ENCODE peak calls at places on chromosomes 7 and 10, in six cellular contexts. One of them, this sample, is unnamed.

GRCh38 chr10:119479048-119479394 is 63.5 kb downstream of the RGS10 start:
- DNase-seq in cardiac muscle cell: peak; percentile 10
- DNase-seq in pancreas: no peak
- DNase-seq in HCT116: no peak
- DNase-seq in ovary: no peak
- DNase-seq in heart left ventricle: no peak
- DNase-seq in this sample: no peak

GRCh38 chr7:55065511-55066229 is 46.9 kb downstream of the EGFR start:
- DNase-seq in pancreas: no peak
- DNase-seq in HCT116: peak; percentile 83
- DNase-seq in heart left ventricle: no peak
- DNase-seq in cardiac muscle cell: peak; percentile 84
- DNase-seq in ovary: no peak
- DNase-seq in this sample: no peak

GRCh38 chr10:124005991-124006392 is 87.4 kb downstream of the CHST15 start:
- DNase-seq in cardiac muscle cell: no peak
- DNase-seq in pancreas: no peak
- DNase-seq in HCT116: no peak
- DNase-seq in heart left ventricle: no peak
- DNase-seq in ovary: peak; percentile 25
- DNase-seq in this sample: no peak

GRCh38 chr10:11698691-11699545 is 43.3 kb upstream of the ECHDC3 start:
- DNase-seq in pancreas: no peak
- DNase-seq in heart left ventricle: no peak
- DNase-seq in HCT116: no peak
- DNase-seq in cardiac muscle cell: no peak
- DNase-seq in ovary: no peak
- DNase-seq in this sample: no peak

GRCh38 chr7:50197547-50197946 is 104.5 kb upstream of the ZPBP start:
- DNase-seq in cardiac muscle cell: no peak
- DNase-seq in pancreas: no peak
- DNase-seq in heart left ventricle: no peak
- DNase-seq in ovary: no peak
- DNase-seq in HCT116: peak; percentile 68
- DNase-seq in this sample: no peak

GRCh38 chr10:29681700-29682444 is 47.1 kb upstream of the SVIL start:
- DNase-seq in ovary: no peak
- DNase-seq in heart left ventricle: peak; percentile 36
- DNase-seq in pancreas: no peak
- DNase-seq in cardiac muscle cell: no peak
- DNase-seq in HCT116: no peak
- DNase-seq in this sample: no peak

GRCh38 chr10:5477948-5478693 is 21.2 kb downstream of the CALML5 start:
- DNase-seq in HCT116: no peak
- DNase-seq in heart left ventricle: no peak
- DNase-seq in pancreas: no peak
- DNase-seq in cardiac muscle cell: no peak
- DNase-seq in ovary: no peak
- DNase-seq in this sample: no peak

GRCh38 chr10:126481181-126481580 is 92.9 kb upstream of the ADAM12 start:
- DNase-seq in ovary: no peak
- DNase-seq in heart left ventricle: no peak
- DNase-seq in HCT116: no peak
- DNase-seq in cardiac muscle cell: no peak
- DNase-seq in pancreas: no peak
- DNase-seq in this sample: no peak

GRCh38 chr10:11424456-11425287 is 186.8 kb downstream of the USP6NL start:
- DNase-seq in cardiac muscle cell: peak; percentile 69
- DNase-seq in ovary: peak; percentile 52
- DNase-seq in pancreas: peak; percentile 74
- DNase-seq in heart left ventricle: no peak
- DNase-seq in HCT116: peak; percentile 41
- DNase-seq in this sample: peak; percentile 42

GRCh38 chr7:127885843-127886242 is 145.4 kb downstream of the LRRC4 start:
- DNase-seq in heart left ventricle: peak; percentile 43
- DNase-seq in HCT116: no peak
- DNase-seq in ovary: no peak
- DNase-seq in pancreas: no peak
- DNase-seq in cardiac muscle cell: peak; percentile 71
- DNase-seq in this sample: peak; percentile 20

GRCh38 chr10:90592903-90593302 is 264.9 kb downstream of the HTR7 start:
- DNase-seq in cardiac muscle cell: peak; percentile 94
- DNase-seq in ovary: peak; percentile 9
- DNase-seq in HCT116: peak; percentile 68
- DNase-seq in pancreas: no peak
- DNase-seq in heart left ventricle: peak; percentile 27
- DNase-seq in this sample: peak; percentile 24

GRCh38 chr10:63467833-63468232 is 2.1 kb upstream of the JMJD1C start:
- DNase-seq in HCT116: no peak
- DNase-seq in pancreas: no peak
- DNase-seq in cardiac muscle cell: peak; percentile 29
- DNase-seq in ovary: no peak
- DNase-seq in heart left ventricle: no peak
- DNase-seq in this sample: no peak

GRCh38 chr10:46539596-46540411 is 16.7 kb downstream of the GPRIN2 start:
- DNase-seq in cardiac muscle cell: peak; percentile 62
- DNase-seq in HCT116: no peak
- DNase-seq in heart left ventricle: no peak
- DNase-seq in pancreas: peak; percentile 54
- DNase-seq in ovary: no peak
- DNase-seq in this sample: no peak

GRCh38 chr10:98097611-98098010 is 36.8 kb upstream of the R3HCC1L start:
- DNase-seq in pancreas: no peak
- DNase-seq in ovary: no peak
- DNase-seq in cardiac muscle cell: no peak
- DNase-seq in heart left ventricle: no peak
- DNase-seq in HCT116: no peak
- DNase-seq in this sample: no peak

GRCh38 chr10:71694567-71694968 is 25.0 kb downstream of the C10orf105 start:
- DNase-seq in heart left ventricle: peak; percentile 66
- DNase-seq in cardiac muscle cell: no peak
- DNase-seq in ovary: no peak
- DNase-seq in HCT116: no peak
- DNase-seq in pancreas: no peak
- DNase-seq in this sample: peak; percentile 64

GRCh38 chr7:34991938-34992840 is 45.1 kb downstream of the DPY19L1 start:
- DNase-seq in ovary: no peak
- DNase-seq in heart left ventricle: no peak
- DNase-seq in HCT116: peak; percentile 39
- DNase-seq in pancreas: no peak
- DNase-seq in cardiac muscle cell: peak; percentile 79
- DNase-seq in this sample: no peak

GRCh38 chr7:70047891-70048448 is 449.7 kb downstream of the AUTS2 start:
- DNase-seq in heart left ventricle: no peak
- DNase-seq in ovary: no peak
- DNase-seq in HCT116: no peak
- DNase-seq in pancreas: no peak
- DNase-seq in cardiac muscle cell: peak; percentile 46
- DNase-seq in this sample: no peak

GRCh38 chr7:108289852-108290251 is 159.7 kb upstream of the LAMB4 start:
- DNase-seq in HCT116: no peak
- DNase-seq in heart left ventricle: no peak
- DNase-seq in pancreas: no peak
- DNase-seq in ovary: no peak
- DNase-seq in cardiac muscle cell: no peak
- DNase-seq in this sample: no peak

GRCh38 chr7:9149499-9150082 is 716.2 kb downstream of the NXPH1 start:
- DNase-seq in cardiac muscle cell: no peak
- DNase-seq in HCT116: no peak
- DNase-seq in heart left ventricle: no peak
- DNase-seq in pancreas: no peak
- DNase-seq in ovary: no peak
- DNase-seq in this sample: no peak

GRCh38 chr10:120131183-120131582 is 238.7 kb downstream of the SEC23IP start:
- DNase-seq in HCT116: no peak
- DNase-seq in cardiac muscle cell: peak; percentile 1
- DNase-seq in heart left ventricle: no peak
- DNase-seq in pancreas: no peak
- DNase-seq in ovary: no peak
- DNase-seq in this sample: no peak

GRCh38 chr7:18861514-18861913 is 255.9 kb downstream of the TWIST1 start:
- DNase-seq in ovary: no peak
- DNase-seq in cardiac muscle cell: peak; percentile 84
- DNase-seq in HCT116: no peak
- DNase-seq in pancreas: no peak
- DNase-seq in heart left ventricle: no peak
- DNase-seq in this sample: no peak

GRCh38 chr7:101630591-101630990 is 1.5 kb upstream of the MYL10 start:
- DNase-seq in cardiac muscle cell: no peak
- DNase-seq in ovary: no peak
- DNase-seq in pancreas: no peak
- DNase-seq in HCT116: no peak
- DNase-seq in heart left ventricle: no peak
- DNase-seq in this sample: no peak

GRCh38 chr7:49398236-49398635 is 375.2 kb upstream of the VWC2 start:
- DNase-seq in HCT116: no peak
- DNase-seq in heart left ventricle: no peak
- DNase-seq in ovary: no peak
- DNase-seq in pancreas: no peak
- DNase-seq in cardiac muscle cell: no peak
- DNase-seq in this sample: no peak

GRCh38 chr10:70940834-70941568 is 52.6 kb upstream of the PCBD1 start:
- DNase-seq in heart left ventricle: peak; percentile 59
- DNase-seq in pancreas: peak; percentile 82
- DNase-seq in HCT116: no peak
- DNase-seq in cardiac muscle cell: peak; percentile 55
- DNase-seq in ovary: no peak
- DNase-seq in this sample: peak; percentile 65

GRCh38 chr10:31630866-31631567 is 297.6 kb downstream of the ARHGAP12 start:
- DNase-seq in HCT116: no peak
- DNase-seq in ovary: no peak
- DNase-seq in heart left ventricle: peak; percentile 78
- DNase-seq in pancreas: no peak
- DNase-seq in cardiac muscle cell: peak; percentile 53
- DNase-seq in this sample: no peak

GRCh38 chr7:55980266-55980665 is 15.9 kb downstream of the NIPSNAP2 start:
- DNase-seq in cardiac muscle cell: no peak
- DNase-seq in HCT116: no peak
- DNase-seq in heart left ventricle: no peak
- DNase-seq in ovary: no peak
- DNase-seq in pancreas: no peak
- DNase-seq in this sample: no peak

GRCh38 chr10:113058175-113058961 is 108.3 kb downstream of the TCF7L2 start:
- DNase-seq in HCT116: no peak
- DNase-seq in heart left ventricle: no peak
- DNase-seq in ovary: no peak
- DNase-seq in pancreas: no peak
- DNase-seq in cardiac muscle cell: peak; percentile 93
- DNase-seq in this sample: no peak

GRCh38 chr10:88457680-88458079 is 125.4 kb downstream of the RNLS start:
- DNase-seq in cardiac muscle cell: no peak
- DNase-seq in heart left ventricle: no peak
- DNase-seq in HCT116: no peak
- DNase-seq in ovary: no peak
- DNase-seq in pancreas: no peak
- DNase-seq in this sample: no peak

GRCh38 chr7:75575488-75576112 is 83.5 kb downstream of the SPDYE5 start:
- DNase-seq in pancreas: no peak
- DNase-seq in heart left ventricle: no peak
- DNase-seq in cardiac muscle cell: no peak
- DNase-seq in HCT116: no peak
- DNase-seq in ovary: no peak
- DNase-seq in this sample: no peak

GRCh38 chr7:66741706-66742053 is 1.1 kb downstream of the RABGEF1 start:
- DNase-seq in pancreas: peak; percentile 61
- DNase-seq in ovary: peak; percentile 51
- DNase-seq in heart left ventricle: no peak
- DNase-seq in HCT116: no peak
- DNase-seq in cardiac muscle cell: peak; percentile 37
- DNase-seq in this sample: no peak

GRCh38 chr10:59905735-59906416 is 480 bp downstream of the CCDC6 start:
- DNase-seq in pancreas: no peak
- DNase-seq in HCT116: no peak
- DNase-seq in ovary: peak; percentile 61
- DNase-seq in heart left ventricle: no peak
- DNase-seq in cardiac muscle cell: no peak
- DNase-seq in this sample: no peak

GRCh38 chr10:131843089-131843595 is 57.7 kb upstream of the PPP2R2D start:
- DNase-seq in heart left ventricle: no peak
- DNase-seq in ovary: no peak
- DNase-seq in cardiac muscle cell: no peak
- DNase-seq in HCT116: no peak
- DNase-seq in pancreas: peak; percentile 38
- DNase-seq in this sample: no peak
- H3K27ac ChIP-seq in heart left ventricle: no peak overlapping the region
- H3K27ac ChIP-seq in ovary: no peak overlapping the region
- H3K27ac ChIP-seq in cardiac muscle cell: no peak overlapping the region
- H3K27ac ChIP-seq in HCT116: no peak overlapping the region
- H3K27ac ChIP-seq in pancreas: no peak overlapping the region
- H3K27ac ChIP-seq in this sample: no peak overlapping the region

GRCh38 chr10:122474145-122474739 is 12.9 kb downstream of the HTRA1 start:
- DNase-seq in cardiac muscle cell: peak; percentile 67
- DNase-seq in ovary: peak; percentile 59
- DNase-seq in HCT116: no peak
- DNase-seq in pancreas: no peak
- DNase-seq in heart left ventricle: no peak
- DNase-seq in this sample: no peak
- H3K27ac ChIP-seq in cardiac muscle cell: peak overlapping the region; percentile 86
- H3K27ac ChIP-seq in ovary: no peak overlapping the region
- H3K27ac ChIP-seq in HCT116: no peak overlapping the region
- H3K27ac ChIP-seq in pancreas: no peak overlapping the region
- H3K27ac ChIP-seq in heart left ventricle: peak overlapping the region; percentile 83
- H3K27ac ChIP-seq in this sample: peak overlapping the region; percentile 87

DNA sequence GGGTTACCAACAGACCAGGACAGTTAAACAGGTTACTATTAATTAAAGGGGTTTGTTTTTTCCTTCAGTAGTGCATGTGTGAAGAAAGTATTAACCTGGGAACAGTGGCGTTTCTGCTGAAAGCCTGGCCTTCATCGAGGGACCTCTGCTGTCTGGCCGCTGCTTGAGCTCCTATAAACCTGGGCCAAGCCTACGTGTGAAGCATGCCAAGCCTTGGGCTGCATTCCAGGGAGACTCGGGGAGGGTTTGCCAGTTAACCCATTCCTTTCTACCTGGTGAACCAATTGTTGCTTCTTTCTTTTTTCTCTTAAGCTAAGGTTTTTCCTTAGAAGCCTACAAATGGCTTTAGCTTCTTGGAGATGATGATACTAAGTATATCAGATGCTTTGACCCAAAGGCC is 23.6 kb downstream of the PFKP start:
- DNase-seq in pancreas: no peak
- DNase-seq in cardiac muscle cell: peak; percentile 78
- DNase-seq in ovary: peak; percentile 53
- DNase-seq in heart left ventricle: peak; percentile 75
- DNase-seq in HCT116: peak; percentile 73
- DNase-seq in this sample: peak; percentile 61
- H3K27ac ChIP-seq in pancreas: no peak overlapping the region
- H3K27ac ChIP-seq in cardiac muscle cell: peak overlapping the region; percentile 97
- H3K27ac ChIP-seq in ovary: no peak overlapping the region
- H3K27ac ChIP-seq in heart left ventricle: peak overlapping the region; percentile 44
- H3K27ac ChIP-seq in HCT116: peak overlapping the region; percentile 93
- H3K27ac ChIP-seq in this sample: peak overlapping the region; percentile 61

GRCh38 chr10:50578949-50579348 is 44.8 kb downstream of the SGMS1 start:
- DNase-seq in cardiac muscle cell: no peak
- DNase-seq in HCT116: no peak
- DNase-seq in heart left ventricle: no peak
- DNase-seq in pancreas: no peak
- DNase-seq in ovary: no peak
- DNase-seq in this sample: no peak
- H3K27ac ChIP-seq in cardiac muscle cell: no peak overlapping the region
- H3K27ac ChIP-seq in HCT116: no peak overlapping the region
- H3K27ac ChIP-seq in heart left ventricle: no peak overlapping the region
- H3K27ac ChIP-seq in pancreas: peak overlapping the region; percentile 78
- H3K27ac ChIP-seq in ovary: no peak overlapping the region
- H3K27ac ChIP-seq in this sample: no peak overlapping the region

GRCh38 chr10:15251791-15252380 is 83.4 kb upstream of the NMT2 start:
- DNase-seq in heart left ventricle: no peak
- DNase-seq in cardiac muscle cell: no peak
- DNase-seq in ovary: no peak
- DNase-seq in pancreas: no peak
- DNase-seq in HCT116: no peak
- DNase-seq in this sample: no peak
- H3K27ac ChIP-seq in heart left ventricle: no peak overlapping the region
- H3K27ac ChIP-seq in cardiac muscle cell: no peak overlapping the region
- H3K27ac ChIP-seq in ovary: no peak overlapping the region
- H3K27ac ChIP-seq in pancreas: no peak overlapping the region
- H3K27ac ChIP-seq in HCT116: no peak overlapping the region
- H3K27ac ChIP-seq in this sample: no peak overlapping the region

This sample was measured in heart right ventricle.